ENCODE peak calls at places on chromosomes 7 and 10, in eight cellular contexts. D, Q, E, L, T, X, R and U are unnamed samples.

GRCh38 chr7:39667354-39667923 is 44.1 kb downstream of the RALA start:
- DNase-seq in D (no peak), Q (no peak), E (no peak), L (no peak), T (no peak), X (no peak), R (no peak), U (no peak)

GRCh38 chr10:34010891-34011290 is 676.4 kb upstream of the NRP1 start:
- DNase-seq in D (no peak), Q (no peak), E (peak), L (no peak), T (no peak), X (no peak), R (no peak), U (no peak)

GRCh38 chr7:113092762-113093161 is 6.1 kb upstream of the GPR85 start:
- DNase-seq in D (no peak), Q (no peak), E (no peak), L (no peak), T (no peak), X (no peak), R (no peak), U (no peak)

GRCh38 chr10:124663766-124664360 is 80.3 kb downstream of the FAM53B start:
- DNase-seq in D (no peak), Q (no peak), E (no peak), L (no peak), T (no peak), X (no peak), R (no peak), U (no peak)

GRCh38 chr7:17706734-17707133 is 233.6 kb downstream of the SNX13 start:
- DNase-seq in D (no peak), Q (no peak), E (peak), L (peak), T (no peak), X (peak), R (peak), U (no peak)

GRCh38 chr7:76423666-76424412 is 911 bp upstream of the ZP3 start:
- DNase-seq in D (no peak), Q (no peak), E (no peak), L (no peak), T (no peak), X (no peak), R (no peak), U (no peak)

GRCh38 chr7:112202819-112203218 is 3.4 kb downstream of the DOCK4 start:
- DNase-seq in D (no peak), Q (no peak), E (no peak), L (no peak), T (no peak), X (peak), R (no peak), U (no peak)

GRCh38 chr7:30159698-30160143 is 24.9 kb downstream of the MTURN start:
- DNase-seq in D (no peak), Q (no peak), E (peak), L (peak), T (no peak), X (peak), R (no peak), U (no peak)